ENCODE peak calls at places on chromosomes 6 and 20, in four cellular contexts. One of them, this sample, is unnamed.

GRCh38 chr20:8474027-8474668 is 342.1 kb downstream of the PLCB1 start:
- DNase-seq in GM12878: no peak
- DNase-seq in K562: no peak
- DNase-seq in SK-N-SH: no peak
- DNase-seq in this sample: no peak

GRCh38 chr20:17210983-17211382 is 15.9 kb upstream of the PCSK2 start:
- DNase-seq in K562: no peak
- DNase-seq in GM12878: no peak
- DNase-seq in SK-N-SH: no peak
- DNase-seq in this sample: no peak

GRCh38 chr20:36866681-36867485 is 9.1 kb upstream of the TLDC2 start:
- DNase-seq in K562: no peak
- DNase-seq in SK-N-SH: no peak
- DNase-seq in GM12878: no peak
- DNase-seq in this sample: no peak

GRCh38 chr20:39042279-39043150 is 80.4 kb downstream of the DHX35 start:
- DNase-seq in K562: no peak
- DNase-seq in SK-N-SH: no peak
- DNase-seq in GM12878: no peak
- DNase-seq in this sample: no peak

GRCh38 chr20:19897891-19898290 is 119.3 kb upstream of the NAA20 start:
- DNase-seq in GM12878: no peak
- DNase-seq in SK-N-SH: no peak
- DNase-seq in K562: no peak
- DNase-seq in this sample: no peak

GRCh38 chr6:34555328-34555727 is 801 bp downstream of the SPDEF start:
- DNase-seq in SK-N-SH: no peak
- DNase-seq in K562: no peak
- DNase-seq in GM12878: no peak
- DNase-seq in this sample: no peak

GRCh38 chr6:145257757-145258521 is 477.4 kb downstream of the EPM2A start:
- DNase-seq in K562: no peak
- DNase-seq in SK-N-SH: no peak
- DNase-seq in GM12878: no peak
- DNase-seq in this sample: no peak

GRCh38 chr6:106444777-106445507 is 84.4 kb downstream of the CRYBG1 start:
- DNase-seq in GM12878: peak
- DNase-seq in SK-N-SH: peak
- DNase-seq in K562: peak
- DNase-seq in this sample: peak

GRCh38 chr6:121627761-121628160 is 192.3 kb downstream of the GJA1 start:
- DNase-seq in SK-N-SH: no peak
- DNase-seq in GM12878: no peak
- DNase-seq in K562: no peak
- DNase-seq in this sample: no peak

GRCh38 chr6:88536056-88536455 is 369.9 kb upstream of the CNR1 start:
- DNase-seq in GM12878: no peak
- DNase-seq in SK-N-SH: no peak
- DNase-seq in K562: no peak
- DNase-seq in this sample: no peak

GRCh38 chr20:39378781-39379180 is 416.6 kb downstream of the DHX35 start:
- DNase-seq in SK-N-SH: no peak
- DNase-seq in K562: no peak
- DNase-seq in GM12878: no peak
- DNase-seq in this sample: no peak

GRCh38 chr6:145814035-145814500 is 527 bp downstream of the FBXO30 start:
- DNase-seq in GM12878: peak
- DNase-seq in K562: peak
- DNase-seq in SK-N-SH: peak
- DNase-seq in this sample: peak

GRCh38 chr6:52497652-52498408 is 77.7 kb downstream of the EFHC1 start:
- DNase-seq in SK-N-SH: no peak
- DNase-seq in K562: no peak
- DNase-seq in GM12878: peak
- DNase-seq in this sample: no peak

GRCh38 chr20:57890254-57890800 is 180.5 kb upstream of the PMEPA1 start:
- DNase-seq in GM12878: no peak
- DNase-seq in K562: no peak
- DNase-seq in SK-N-SH: no peak
- DNase-seq in this sample: no peak

GRCh38 chr6:25192562-25192961 is 86.6 kb upstream of the CARMIL1 start:
- DNase-seq in SK-N-SH: no peak
- DNase-seq in GM12878: no peak
- DNase-seq in K562: no peak
- DNase-seq in this sample: no peak

GRCh38 chr20:33733654-33734576 is 2.1 kb downstream of the ZNF341 start:
- DNase-seq in K562: no peak
- DNase-seq in SK-N-SH: no peak
- DNase-seq in GM12878: peak
- DNase-seq in this sample: peak

GRCh38 chr6:150478651-150479498 is 110.1 kb downstream of the IYD start:
- DNase-seq in K562: no peak
- DNase-seq in GM12878: no peak
- DNase-seq in SK-N-SH: no peak
- DNase-seq in this sample: no peak

GRCh38 chr6:44005507-44005903 is 121.7 kb downstream of the MRPL14 start:
- DNase-seq in K562: no peak
- DNase-seq in SK-N-SH: no peak
- DNase-seq in GM12878: no peak
- DNase-seq in this sample: no peak

GRCh38 chr6:16345449-16346330 is 107.3 kb downstream of the GMPR start:
- DNase-seq in K562: peak
- DNase-seq in GM12878: no peak
- DNase-seq in SK-N-SH: peak
- DNase-seq in this sample: peak

GRCh38 chr20:61917459-61917858 is 148.2 kb downstream of the TAF4 start:
- DNase-seq in K562: no peak
- DNase-seq in SK-N-SH: no peak
- DNase-seq in GM12878: no peak
- DNase-seq in this sample: no peak

GRCh38 chr20:41552295-41553068 is 65.7 kb downstream of the CHD6 start:
- DNase-seq in K562: no peak
- DNase-seq in GM12878: no peak
- DNase-seq in SK-N-SH: no peak
- DNase-seq in this sample: no peak

GRCh38 chr20:33812673-33813462 is 1.7 kb downstream of the CHMP4B start:
- DNase-seq in GM12878: no peak
- DNase-seq in K562: peak
- DNase-seq in SK-N-SH: peak
- DNase-seq in this sample: peak

GRCh38 chr6:157823523-157824370 is 701 bp downstream of the SNX9 start:
- DNase-seq in K562: peak
- DNase-seq in GM12878: peak
- DNase-seq in SK-N-SH: peak
- DNase-seq in this sample: peak

GRCh38 chr6:64376394-64376793 is 740.8 kb downstream of the PHF3 start:
- DNase-seq in K562: no peak
- DNase-seq in GM12878: no peak
- DNase-seq in SK-N-SH: no peak
- DNase-seq in this sample: no peak

GRCh38 chr6:22124756-22125155 is 172.1 kb downstream of the PRL start:
- DNase-seq in GM12878: no peak
- DNase-seq in SK-N-SH: no peak
- DNase-seq in K562: no peak
- DNase-seq in this sample: no peak

GRCh38 chr6:138953451-138953850 is 34.6 kb downstream of the REPS1 start:
- DNase-seq in GM12878: no peak
- DNase-seq in SK-N-SH: no peak
- DNase-seq in K562: no peak
- DNase-seq in this sample: no peak

GRCh38 chr20:40689100-40689942 is at the start of gene MAFB:
- DNase-seq in GM12878: no peak
- DNase-seq in SK-N-SH: peak
- DNase-seq in K562: peak
- DNase-seq in this sample: peak

GRCh38 chr20:972256-972655 is 29.9 kb downstream of the RSPO4 start:
- DNase-seq in K562: no peak
- DNase-seq in SK-N-SH: no peak
- DNase-seq in GM12878: no peak
- DNase-seq in this sample: peak

DNA sequence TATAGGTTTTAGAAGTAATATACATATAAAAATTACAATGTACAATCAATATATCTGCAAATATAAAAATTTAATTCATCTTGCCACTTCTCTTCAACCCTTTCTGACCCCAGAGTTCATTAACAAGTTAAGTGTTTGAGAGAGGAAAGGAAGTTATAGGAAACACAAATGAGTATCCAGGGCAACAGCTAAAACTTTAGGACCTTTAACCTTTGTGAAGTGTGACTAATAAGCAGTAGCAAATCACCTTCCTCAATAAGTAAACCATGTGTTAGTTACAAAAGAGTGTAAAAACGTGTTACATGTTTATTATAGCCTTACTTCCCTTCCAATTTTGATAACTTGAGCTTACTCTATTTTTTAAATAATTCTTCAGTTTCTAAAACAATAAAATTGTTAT is 73.4 kb upstream of the SIM1 start:
- DNase-seq in K562: no peak
- DNase-seq in GM12878: no peak
- DNase-seq in SK-N-SH: no peak
- DNase-seq in this sample: no peak
- TF ChIP-seq RCOR1 in K562: no peak
- TF ChIP-seq RCOR1 in GM12878: no peak
- TF ChIP-seq RCOR1 in SK-N-SH: no peak
- TF ChIP-seq RCOR1 in this sample: no peak

GRCh38 chr6:79076881-79077641 is 993 bp downstream of the PHIP start:
- DNase-seq in SK-N-SH: peak
- DNase-seq in K562: peak
- DNase-seq in GM12878: no peak
- DNase-seq in this sample: peak
- TF ChIP-seq REST in SK-N-SH: peak
- TF ChIP-seq REST in K562: no peak
- TF ChIP-seq REST in GM12878: no peak
- TF ChIP-seq REST in this sample: no peak

GRCh38 chr6:84137989-84138575 is 89.4 kb downstream of the CEP162 start:
- DNase-seq in K562: no peak
- DNase-seq in GM12878: no peak
- DNase-seq in SK-N-SH: no peak
- DNase-seq in this sample: no peak
- TF ChIP-seq RCOR1 in K562: no peak
- TF ChIP-seq RCOR1 in GM12878: no peak
- TF ChIP-seq RCOR1 in SK-N-SH: no peak
- TF ChIP-seq RCOR1 in this sample: no peak

GRCh38 chr6:132733814-132734213 is 20.0 kb upstream of the VNN1 start:
- DNase-seq in GM12878: no peak
- DNase-seq in SK-N-SH: no peak
- DNase-seq in K562: no peak
- DNase-seq in this sample: no peak

GRCh38 chr6:132731086-132731485 is 17.2 kb upstream of the VNN1 start:
- DNase-seq in K562: no peak
- DNase-seq in SK-N-SH: no peak
- DNase-seq in GM12878: no peak
- DNase-seq in this sample: no peak

GRCh38 chr6:132733288-132733687 is 19.4 kb upstream of the VNN1 start:
- DNase-seq in SK-N-SH: no peak
- DNase-seq in GM12878: no peak
- DNase-seq in K562: no peak
- DNase-seq in this sample: no peak

GRCh38 chr6:132736239-132736638 is 21.5 kb downstream of the VNN2 start:
- DNase-seq in SK-N-SH: no peak
- DNase-seq in GM12878: no peak
- DNase-seq in K562: no peak
- DNase-seq in this sample: no peak

DNA sequence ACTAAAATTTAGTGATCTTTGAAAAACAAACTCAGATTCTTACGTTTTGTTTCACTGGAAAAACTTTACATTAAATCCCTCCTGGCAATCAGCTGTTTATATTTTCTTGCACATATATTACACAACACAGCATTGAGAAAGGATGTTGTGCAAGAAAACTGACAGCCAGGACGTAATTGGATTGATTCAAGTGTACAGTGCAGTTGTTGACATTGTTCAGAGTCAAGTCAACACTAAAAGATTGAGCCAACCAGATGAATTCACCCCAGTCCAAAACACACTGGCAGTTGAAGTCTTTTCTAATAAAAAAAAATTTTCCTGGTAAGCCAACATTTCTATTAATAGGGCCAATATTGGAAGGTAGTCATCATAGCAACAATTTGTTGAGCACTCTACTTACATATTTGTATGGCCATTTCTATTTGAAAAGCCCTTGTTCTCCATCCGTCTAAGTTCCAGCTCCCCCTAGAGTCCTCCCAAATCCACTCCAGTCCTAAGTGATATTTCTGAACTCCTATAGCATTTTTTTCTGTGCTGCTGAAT is 20.9 kb upstream of the VNN1 start:
- DNase-seq in SK-N-SH: no peak
- DNase-seq in GM12878: no peak
- DNase-seq in K562: no peak
- DNase-seq in this sample: no peak
- TF ChIP-seq REST in SK-N-SH: no peak
- TF ChIP-seq REST in GM12878: no peak
- TF ChIP-seq REST in K562: no peak
- TF ChIP-seq REST in this sample: no peak

This sample was measured in A549.